ENCODE peak calls at places on chromosomes 6 and 20, in four cellular contexts. G is HepG2, S is H1, M is K562. B is an unnamed sample.

GRCh38 chr6:49980898-49981297 is 11.5 kb upstream of the DEFB113 start:
- DNase-seq in G (no peak), S (no peak), M (no peak), B (no peak)

GRCh38 chr6:32086661-32087573 is 22.2 kb downstream of the TNXB start:
- DNase-seq in G (peak; percentile 27), S (peak; percentile 63), M (no peak), B (no peak)

GRCh38 chr6:150676339-150676738 is 76.7 kb downstream of the PLEKHG1 start:
- DNase-seq in G (no peak), S (no peak), M (no peak), B (no peak)

GRCh38 chr6:111573118-111573883 is 32.4 kb downstream of the TRAF3IP2 start:
- DNase-seq in G (no peak), S (no peak), M (no peak), B (no peak)

GRCh38 chr20:43271980-43272379 is 82.3 kb upstream of the PTPRT start:
- DNase-seq in G (no peak), S (no peak), M (no peak), B (no peak)

GRCh38 chr6:166584813-166585429 is 1.6 kb downstream of the RAMACL start:
- DNase-seq in G (no peak), S (no peak), M (no peak), B (no peak)

GRCh38 chr6:3623451-3624267 is 127.9 kb downstream of the PXDC1 start:
- DNase-seq in G (no peak), S (peak; percentile 42), M (peak; percentile 12), B (no peak)

GRCh38 chr6:41591859-41592502 is 45.8 kb downstream of the FOXP4 start:
- DNase-seq in G (peak; percentile 65), S (peak; percentile 97), M (peak; percentile 92), B (peak; percentile 73)

GRCh38 chr6:142927904-142928303 is 17.1 kb downstream of the HIVEP2 start:
- DNase-seq in G (peak; percentile 64), S (no peak), M (no peak), B (no peak)

GRCh38 chr6:33592280-33592594 is 12.2 kb upstream of the BAK1 start:
- DNase-seq in G (no peak), S (no peak), M (no peak), B (no peak)

DNA sequence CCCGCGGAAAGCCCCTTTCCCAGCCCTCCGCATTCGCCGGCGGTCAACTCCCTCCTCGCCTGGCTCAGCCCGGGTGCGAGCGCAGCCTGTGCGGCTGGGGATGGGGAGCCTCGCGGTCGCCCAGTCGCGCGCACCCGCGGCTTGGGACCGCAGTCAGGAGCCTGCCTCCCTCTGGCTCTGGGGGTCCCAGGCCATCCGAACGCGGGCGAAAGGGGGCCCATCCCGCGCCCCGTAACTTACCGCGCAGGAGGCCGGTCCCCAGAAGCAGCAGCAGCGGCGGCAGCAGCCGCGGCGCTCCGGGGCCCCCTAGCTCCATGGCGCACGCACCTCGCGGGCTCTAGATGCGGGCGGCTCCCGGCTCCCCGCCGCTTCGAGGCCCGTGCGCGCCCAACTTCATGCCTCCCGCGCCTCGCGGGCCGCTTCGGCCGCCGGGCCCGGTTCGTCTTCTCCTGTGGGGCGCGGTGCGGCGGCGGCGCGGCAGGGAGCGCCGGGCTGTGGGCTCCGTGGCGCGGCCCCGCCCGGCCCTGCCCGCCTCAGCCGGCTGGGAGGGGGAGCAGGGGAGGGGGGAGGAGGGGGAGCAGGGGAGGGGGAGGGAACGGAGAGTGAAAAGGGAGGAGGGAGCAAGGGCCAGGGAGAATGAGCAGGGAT is at the start of gene CHRNA4:
- DNase-seq in G (no peak), S (peak; percentile 79), M (no peak), B (no peak)
- TF ChIP-seq EZH2 in G (no peak), S (no peak), M (no peak), B (no peak)

DNA sequence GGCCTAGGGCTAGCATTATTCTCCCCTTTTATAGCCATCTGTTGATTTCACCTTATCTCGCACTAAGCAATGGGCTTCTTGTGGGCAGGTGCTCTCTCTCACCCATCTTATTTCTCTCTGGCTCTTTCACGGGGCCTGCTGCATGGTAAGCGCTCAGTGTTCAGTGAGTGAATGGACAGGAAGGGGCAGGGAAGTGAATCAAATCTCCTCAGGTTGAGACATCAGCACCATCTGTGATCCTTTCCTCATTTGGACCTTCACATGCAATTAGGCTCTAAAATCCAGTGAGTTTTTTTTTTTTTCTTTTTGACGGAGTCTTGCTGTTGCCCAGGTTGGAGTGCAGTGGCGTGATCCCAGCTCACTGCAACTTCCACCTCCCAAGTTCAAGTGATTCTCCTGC is 76.5 kb upstream of the EZR start:
- DNase-seq in G (no peak), S (no peak), M (no peak), B (no peak)
- TF ChIP-seq POLR2AphosphoS5 in G (no peak), S (no peak), M (no peak), B (no peak)

GRCh38 chr6:11414564-11414963 is 123.0 kb upstream of the TMEM170B start:
- DNase-seq in G (peak; percentile 78), S (no peak), M (no peak), B (peak; percentile 43)
- TF ChIP-seq JUN in G (no peak), S (no peak), M (no peak), B (no peak)

GRCh38 chr6:27674882-27675281 is 202.0 kb upstream of the ZNF184 start:
- DNase-seq in G (no peak), S (no peak), M (no peak), B (no peak)

GRCh38 chr6:27669278-27669797 is 196.4 kb upstream of the ZNF184 start:
- DNase-seq in G (no peak), S (no peak), M (no peak), B (peak; percentile 21)

GRCh38 chr6:27669798-27670301 is 196.9 kb upstream of the ZNF184 start:
- DNase-seq in G (no peak), S (no peak), M (peak; percentile 40), B (no peak)

GRCh38 chr6:27668442-27669275 is 195.8 kb upstream of the ZNF184 start:
- DNase-seq in G (peak; percentile 66), S (peak; percentile 95), M (peak; percentile 80), B (peak; percentile 44)

GRCh38 chr6:27672113-27672799 is 199.4 kb upstream of the ZNF184 start:
- DNase-seq in G (peak; percentile 91), S (peak; percentile 89), M (peak; percentile 61), B (peak; percentile 40)
- TF ChIP-seq EZH2 in G (no peak), S (no peak), M (no peak), B (no peak)

DNA sequence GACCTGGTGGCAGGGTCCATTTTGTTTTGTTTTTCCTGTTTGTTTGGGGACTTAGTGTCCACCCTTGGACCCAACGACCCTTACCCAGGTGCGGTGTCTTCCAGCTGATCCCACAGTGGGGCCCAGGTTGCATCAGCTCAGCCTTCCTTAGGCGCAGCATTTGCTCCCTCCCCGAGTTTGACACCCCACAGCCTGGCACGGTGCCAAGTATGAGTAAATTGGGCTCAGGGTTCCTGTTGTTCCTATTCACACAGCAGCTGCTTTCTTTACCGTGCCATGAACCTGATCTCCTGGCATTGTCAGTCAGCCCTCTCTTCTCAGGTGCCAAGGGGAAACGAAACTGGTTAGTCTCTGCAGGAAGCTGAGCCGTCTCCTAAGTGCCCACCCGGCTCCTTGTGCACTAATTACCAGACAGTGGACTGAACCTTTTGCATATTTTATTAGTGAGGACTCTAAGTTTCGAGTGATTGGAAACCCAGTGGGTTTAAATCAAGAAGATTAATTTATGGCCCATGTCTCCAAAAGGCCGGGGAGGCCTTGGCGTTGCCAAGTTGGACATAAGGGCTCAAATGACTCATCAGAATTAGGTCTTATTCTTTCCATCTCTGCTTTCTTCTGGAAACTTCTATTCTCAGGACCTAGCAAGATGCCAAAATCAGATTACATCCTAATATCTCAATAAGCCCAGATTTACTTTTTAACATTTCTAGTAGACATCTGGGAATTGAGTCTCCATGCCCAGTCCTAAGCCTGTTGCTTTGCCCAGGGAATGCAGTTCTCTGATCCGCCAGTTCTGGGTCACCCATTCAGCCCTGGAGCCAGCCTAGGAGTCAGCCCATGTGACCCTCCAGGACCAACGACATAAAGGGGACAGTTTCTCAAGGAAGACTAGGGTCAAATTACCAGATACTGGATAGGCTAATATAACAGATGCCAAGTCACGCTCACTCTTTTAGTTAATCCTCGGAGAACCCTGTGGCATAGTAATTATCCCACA is 68.8 kb downstream of the TSHZ2 start:
- DNase-seq in G (no peak), S (no peak), M (no peak), B (no peak)
- TF ChIP-seq POLR2AphosphoS5 in G (no peak), S (no peak), M (no peak), B (no peak)

DNA sequence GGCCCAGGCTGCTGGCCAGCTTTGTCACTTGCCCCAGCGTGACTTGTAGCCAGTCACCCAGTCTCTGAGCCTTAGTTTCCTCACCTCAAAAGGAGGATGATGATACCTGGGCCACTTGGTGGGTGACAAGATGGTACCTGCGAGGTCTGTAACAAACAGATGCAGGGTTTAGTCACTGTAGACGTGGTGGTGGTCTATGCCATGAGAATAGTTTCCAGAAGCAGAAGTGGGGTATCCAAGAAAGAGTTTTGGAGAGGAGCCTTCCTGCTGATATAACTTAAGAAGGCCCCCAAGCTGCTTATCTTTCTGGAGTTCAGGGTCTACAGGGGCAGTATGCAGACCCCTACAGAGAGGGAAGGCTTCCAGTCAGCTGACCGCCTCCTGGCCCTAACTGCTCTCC is 3.1 kb upstream of the FOXF2 start:
- DNase-seq in G (no peak), S (no peak), M (no peak), B (no peak)
- TF ChIP-seq JUN in G (no peak), S (no peak), M (no peak), B (no peak)

GRCh38 chr20:21397341-21398108 is at the start of gene NKX2-4:
- DNase-seq in G (no peak), S (peak; percentile 66), M (no peak), B (no peak)

GRCh38 chr20:21396921-21397340 is 395 bp downstream of the NKX2-4 start:
- DNase-seq in G (no peak), S (peak; percentile 70), M (no peak), B (no peak)

GRCh38 chr20:21398505-21399057 is 1.3 kb upstream of the NKX2-4 start:
- DNase-seq in G (no peak), S (no peak), M (no peak), B (peak; percentile 29)

GRCh38 chr20:21396045-21396893 is 1.1 kb downstream of the NKX2-4 start:
- DNase-seq in G (no peak), S (peak; percentile 83), M (no peak), B (peak; percentile 32)

GRCh38 chr20:21398109-21398480 is 769 bp upstream of the NKX2-4 start:
- DNase-seq in G (no peak), S (no peak), M (no peak), B (peak; percentile 16)
- TF ChIP-seq EZH2 in G (no peak), S (peak; percentile 36), M (no peak), B (no peak)

GRCh38 chr6:89840538-89840937 is 10.9 kb downstream of the CASP8AP2 start:
- DNase-seq in G (no peak), S (no peak), M (no peak), B (peak; percentile 68)
- TF ChIP-seq POLR2AphosphoS5 in G (no peak), S (no peak), M (no peak), B (peak; percentile 39)

DNA sequence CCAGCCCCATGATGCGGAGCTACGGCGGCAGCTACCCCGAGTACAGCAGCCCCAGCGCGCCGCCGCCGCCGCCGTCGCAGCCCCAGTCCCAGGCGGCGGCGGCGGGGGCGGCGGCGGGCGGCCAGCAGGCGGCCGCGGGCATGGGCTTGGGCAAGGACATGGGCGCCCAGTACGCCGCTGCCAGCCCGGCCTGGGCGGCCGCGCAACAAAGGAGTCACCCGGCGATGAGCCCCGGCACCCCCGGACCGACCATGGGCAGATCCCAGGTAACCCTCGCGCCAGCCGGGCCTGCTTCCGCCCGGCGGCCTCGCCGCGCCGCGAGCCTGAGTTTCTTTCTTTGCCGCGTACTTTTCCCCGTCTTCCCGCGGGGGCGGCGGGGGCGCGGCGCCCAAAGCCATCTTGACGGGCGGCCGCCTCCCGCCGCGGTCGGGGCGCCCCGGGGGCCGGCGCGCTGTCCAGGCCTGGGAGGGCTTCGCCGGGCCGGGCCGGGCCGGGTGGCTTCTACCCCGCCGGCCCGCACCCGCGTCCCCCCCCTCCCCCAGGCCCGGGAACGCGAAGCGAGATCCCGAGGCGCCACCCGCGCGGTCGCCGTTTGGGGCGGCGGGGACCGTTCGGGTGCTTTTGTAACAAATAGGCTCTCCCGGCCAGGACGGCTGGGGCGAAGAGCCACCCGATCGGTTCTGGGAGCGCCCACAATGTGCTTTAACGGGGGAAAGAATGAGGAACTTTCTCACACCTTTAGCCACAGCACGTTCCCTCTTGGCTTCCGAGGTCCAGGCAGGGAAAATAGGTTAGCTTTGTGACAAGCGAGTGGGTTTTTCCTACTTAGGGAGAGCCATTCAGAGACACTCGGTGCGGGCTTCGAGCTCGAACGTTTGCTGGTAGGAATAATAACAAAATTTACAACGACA is 2.3 kb downstream of the ARID1B start:
- DNase-seq in G (peak; percentile 31), S (peak; percentile 63), M (peak; percentile 62), B (peak; percentile 34)
- TF ChIP-seq JUN in G (no peak), S (no peak), M (no peak), B (no peak)